ENCODE peak calls at places on chromosomes 16 and 17, in four cellular contexts. Z is H1, E is K562, C is HepG2. B is an unnamed sample.
A peak's percentile ranks its signal among the peaks of the same experiment; 100 is the strongest.

GRCh38 chr17:12546983-12547382 is 118.7 kb upstream of the MYOCD start:
- DNase-seq in Z (no peak), E (no peak), C (no peak), B (no peak)

GRCh38 chr16:83814654-83814985 is 6.8 kb downstream of the HSBP1 start:
- DNase-seq in Z (no peak), E (no peak), C (no peak), B (no peak)

GRCh38 chr17:44077595-44077909 is 7.0 kb downstream of the G6PC3 start:
- DNase-seq in Z (no peak), E (no peak), C (no peak), B (no peak)

GRCh38 chr16:30033270-30033669 is 2.2 kb upstream of the TLCD3B start:
- DNase-seq in Z (no peak), E (peak; percentile 57), C (no peak), B (no peak)

GRCh38 chr16:76614255-76614654 is 337.1 kb downstream of the CNTNAP4 start:
- DNase-seq in Z (no peak), E (no peak), C (no peak), B (no peak)

GRCh38 chr17:50817142-50817751 is 18.1 kb upstream of the WFIKKN2 start:
- DNase-seq in Z (peak; percentile 82), E (peak; percentile 71), C (no peak), B (no peak)

GRCh38 chr16:27890006-27890405 is 173.5 kb downstream of the GSG1L start:
- DNase-seq in Z (no peak), E (no peak), C (no peak), B (no peak)

GRCh38 chr16:31215287-31216115 is 1.4 kb downstream of the PYDC1 start:
- DNase-seq in Z (peak; percentile 86), E (peak; percentile 88), C (peak; percentile 39), B (no peak)

GRCh38 chr17:77130521-77130920 is 10.2 kb upstream of the SEC14L1 start:
- DNase-seq in Z (no peak), E (no peak), C (no peak), B (no peak)

GRCh38 chr17:34067009-34067408 is 188.1 kb upstream of the CCL2 start:
- DNase-seq in Z (no peak), E (no peak), C (no peak), B (no peak)

GRCh38 chr17:17874478-17874877 is 37.7 kb upstream of the SREBF1 start:
- DNase-seq in Z (no peak), E (no peak), C (no peak), B (no peak)

GRCh38 chr16:1645914-1646525 is 32.1 kb upstream of the JPT2 start:
- DNase-seq in Z (no peak), E (peak; percentile 77), C (peak; percentile 15), B (no peak)

GRCh38 chr16:3596101-3596861 is 15.1 kb downstream of the SLX4 start:
- DNase-seq in Z (no peak), E (no peak), C (peak; percentile 94), B (no peak)

GRCh38 chr17:67239597-67239996 is 5.4 kb downstream of the HELZ start:
- DNase-seq in Z (no peak), E (peak; percentile 58), C (no peak), B (no peak)

GRCh38 chr17:48787850-48788249 is 29.2 kb downstream of the TTLL6 start:
- DNase-seq in Z (no peak), E (no peak), C (no peak), B (no peak)

GRCh38 chr16:27722892-27723450 is 173.0 kb downstream of the KATNIP start:
- DNase-seq in Z (no peak), E (no peak), C (no peak), B (no peak)

GRCh38 chr17:18070861-18071340 is 16.8 kb upstream of the DRG2 start:
- DNase-seq in Z (no peak), E (peak; percentile 69), C (no peak), B (no peak)

GRCh38 chr16:65572156-65572555 is 450.3 kb upstream of the CDH11 start:
- DNase-seq in Z (no peak), E (no peak), C (no peak), B (no peak)

GRCh38 chr16:77430360-77430759 is 4.5 kb downstream of the ADAMTS18 start:
- DNase-seq in Z (no peak), E (no peak), C (no peak), B (no peak)

GRCh38 chr17:6019959-6020358 is 50.2 kb upstream of the WSCD1 start:
- DNase-seq in Z (no peak), E (peak; percentile 2), C (no peak), B (no peak)

GRCh38 chr17:77233635-77234334 is 93.0 kb downstream of the SEC14L1 start:
- DNase-seq in Z (no peak), E (peak; percentile 83), C (peak; percentile 59), B (peak; percentile 57)

GRCh38 chr17:14061666-14062560 is 7.4 kb upstream of the COX10 start:
- DNase-seq in Z (no peak), E (no peak), C (no peak), B (no peak)

GRCh38 chr16:87661561-87661960 is 59.3 kb downstream of the JPH3 start:
- DNase-seq in Z (peak; percentile 91), E (peak; percentile 68), C (peak; percentile 44), B (no peak)

GRCh38 chr17:78497115-78497540 is 80.1 kb downstream of the DNAH17 start:
- DNase-seq in Z (peak; percentile 85), E (peak; percentile 79), C (peak; percentile 79), B (no peak)

GRCh38 chr16:870856-871561 is 70.5 kb upstream of the GNG13 start:
- DNase-seq in Z (no peak), E (no peak), C (no peak), B (no peak)

GRCh38 chr17:29838961-29839360 is 91.1 kb downstream of the SSH2 start:
- DNase-seq in Z (peak; percentile 63), E (no peak), C (no peak), B (no peak)

GRCh38 chr16:86549076-86549892 is 5.8 kb downstream of the MTHFSD start:
- DNase-seq in Z (no peak), E (no peak), C (no peak), B (no peak)

GRCh38 chr16:66904846-66905632 is 13.6 kb downstream of the CDH16 start:
- DNase-seq in Z (no peak), E (no peak), C (peak; percentile 88), B (no peak)
- TF ChIP-seq TAF1 in Z (no peak), E (no peak), C (no peak), B (no peak)

GRCh38 chr16:15952265-15952711 is 2.9 kb downstream of the ABCC1 start:
- DNase-seq in Z (no peak), E (peak; percentile 46), C (peak; percentile 70), B (no peak)
- TF ChIP-seq BRCA1 in Z (no peak), E (no peak), C (no peak), B (no peak)

DNA sequence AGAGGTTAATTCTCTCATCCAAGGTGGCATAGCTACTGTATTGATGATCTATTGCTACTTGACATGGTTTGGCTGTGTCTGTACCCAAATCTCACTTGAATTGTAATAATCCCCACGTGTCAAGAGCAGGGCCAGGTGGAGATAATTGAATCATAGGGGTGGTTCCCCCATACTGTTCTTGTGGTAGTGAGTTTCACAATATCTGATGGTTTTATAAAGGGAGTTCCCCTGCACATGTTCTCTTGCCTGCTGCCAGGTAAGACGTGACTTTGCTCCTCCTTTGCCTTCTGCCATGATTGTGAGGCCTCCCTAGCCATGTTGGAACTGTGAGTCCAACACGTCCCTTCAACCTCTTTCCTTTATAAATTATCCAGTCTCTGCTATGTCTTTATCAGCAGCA is 22.9 kb upstream of the CPPED1 start:
- DNase-seq in Z (no peak), E (no peak), C (no peak), B (no peak)
- TF ChIP-seq TAF1 in Z (no peak), E (no peak), C (no peak), B (no peak)

GRCh38 chr16:89112377-89113151 is 18.9 kb downstream of the ACSF3 start:
- DNase-seq in Z (no peak), E (no peak), C (no peak), B (no peak)
- TF ChIP-seq BRCA1 in Z (no peak), E (no peak), C (no peak), B (no peak)

DNA sequence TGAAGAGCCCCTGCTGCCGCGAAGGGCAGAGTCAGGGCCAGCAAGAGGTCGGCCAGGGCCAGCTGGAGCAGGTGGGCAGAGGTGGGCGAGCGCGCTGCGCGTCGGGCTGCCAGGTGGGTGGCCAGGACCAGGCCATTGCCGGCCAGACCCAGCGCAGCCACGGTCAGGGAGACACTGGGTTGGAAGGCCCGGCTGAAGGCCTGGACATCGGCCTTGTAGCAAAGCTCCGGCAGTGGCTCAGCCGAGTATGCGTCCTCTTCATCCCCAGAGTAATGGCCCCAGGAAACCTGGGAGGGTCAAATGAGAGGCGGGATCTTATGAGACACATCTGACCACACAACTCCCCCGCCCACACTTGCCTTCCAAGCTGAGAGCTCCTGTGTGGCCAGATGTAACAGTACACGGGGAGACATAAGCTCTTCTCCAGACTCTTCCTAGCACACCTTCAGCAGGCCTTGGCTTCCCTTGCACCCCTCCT is 1.3 kb downstream of the CCR10 start:
- DNase-seq in Z (no peak), E (peak; percentile 87), C (no peak), B (no peak)
- TF ChIP-seq TAF1 in Z (no peak), E (no peak), C (no peak), B (no peak)

DNA sequence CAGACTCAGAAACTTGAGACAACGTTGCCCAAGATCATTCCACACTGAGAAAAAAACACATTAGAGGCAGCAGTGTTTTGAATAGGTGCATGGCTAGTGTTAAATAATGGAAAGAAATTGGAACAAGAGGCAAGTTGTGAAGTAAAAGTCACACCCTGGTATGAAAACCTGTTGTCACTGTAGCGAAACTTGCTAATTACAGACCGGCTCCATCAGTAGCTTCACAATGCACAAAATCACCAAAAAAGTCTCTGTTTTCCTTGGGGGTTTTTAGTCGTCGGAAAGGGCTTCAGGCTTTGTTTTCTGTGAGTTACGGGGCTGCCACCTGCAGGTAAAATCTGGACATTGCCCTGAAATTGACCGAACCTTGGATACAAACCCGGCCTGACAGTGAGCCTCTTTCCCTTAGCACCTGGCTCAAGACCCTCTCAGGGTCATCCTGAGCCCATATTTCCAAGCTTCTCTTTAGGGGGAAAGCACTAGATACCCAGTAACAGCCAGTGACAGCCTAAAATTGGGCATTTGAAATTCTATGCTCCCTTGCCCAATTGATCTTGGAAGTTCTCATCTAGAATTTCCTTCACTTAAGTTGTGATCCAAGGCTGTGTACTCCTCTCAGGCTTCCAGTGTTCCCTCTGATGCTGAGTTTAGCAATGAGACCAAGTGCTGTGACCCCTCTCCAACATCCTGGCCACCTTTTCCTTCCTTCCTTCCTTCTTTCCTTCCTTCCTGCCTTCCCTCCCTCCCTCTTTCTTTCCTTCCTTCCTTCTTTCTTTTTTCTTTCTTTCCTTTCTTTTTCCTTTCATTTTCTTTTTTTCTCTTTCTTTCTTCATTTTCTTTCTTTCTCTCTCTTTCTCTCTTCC is 7.2 kb upstream of the GRB2 start:
- DNase-seq in Z (peak; percentile 86), E (peak; percentile 84), C (peak; percentile 79), B (no peak)
- TF ChIP-seq BRCA1 in Z (no peak), E (no peak), C (no peak), B (no peak)

GRCh38 chr16:9738690-9739089 is 443.5 kb downstream of the GRIN2A start:
- DNase-seq in Z (no peak), E (no peak), C (no peak), B (no peak)
- TF ChIP-seq TAF1 in Z (no peak), E (no peak), C (no peak), B (no peak)

DNA sequence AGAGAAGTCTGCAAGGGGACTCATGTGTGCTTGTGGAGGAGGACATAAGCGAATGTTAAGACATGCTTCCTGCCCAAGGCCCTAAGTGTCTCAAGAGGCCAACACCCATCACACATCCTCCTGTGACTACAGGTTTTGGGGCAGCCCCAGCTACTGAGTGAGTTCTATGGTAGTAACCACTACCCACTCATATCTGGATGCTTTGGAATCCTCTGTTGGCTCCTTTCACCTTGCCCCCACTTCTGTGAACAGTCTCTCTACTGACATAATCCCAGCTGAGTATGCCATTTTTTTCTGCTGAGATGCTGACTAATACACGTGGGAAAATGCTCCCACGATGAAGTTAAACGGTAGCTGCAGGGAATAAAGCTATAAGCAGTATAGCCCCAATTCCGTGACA is 153.5 kb downstream of the VPS53 start:
- DNase-seq in Z (no peak), E (no peak), C (no peak), B (no peak)
- TF ChIP-seq BRCA1 in Z (no peak), E (no peak), C (no peak), B (no peak)